ENCODE peak calls at places on chromosomes 13 and 19, in four cellular contexts. One of them, this sample, is unnamed.

GRCh38 chr13:48817166-48817802 is 158.4 kb upstream of the FNDC3A start:
- DNase-seq in GM23338: no peak
- DNase-seq in breast epithelium: no peak
- DNase-seq in HCT116: no peak
- DNase-seq in this sample: no peak

GRCh38 chr13:96967248-96967745 is 27.0 kb downstream of the OXGR1 start:
- DNase-seq in breast epithelium: no peak
- DNase-seq in GM23338: peak
- DNase-seq in HCT116: peak
- DNase-seq in this sample: no peak

GRCh38 chr13:76016799-76017198 is 380.7 kb downstream of the LMO7 start:
- DNase-seq in breast epithelium: no peak
- DNase-seq in GM23338: peak
- DNase-seq in HCT116: peak
- DNase-seq in this sample: no peak

GRCh38 chr13:114025432-114026127 is 51.7 kb upstream of the C13orf46 start:
- DNase-seq in HCT116: no peak
- DNase-seq in GM23338: no peak
- DNase-seq in breast epithelium: no peak
- DNase-seq in this sample: peak

GRCh38 chr13:74114202-74114601 is 20.0 kb downstream of the KLF12 start:
- DNase-seq in HCT116: no peak
- DNase-seq in GM23338: no peak
- DNase-seq in breast epithelium: no peak
- DNase-seq in this sample: no peak

GRCh38 chr19:27748551-27749152 is 1464.3 kb downstream of the UQCRFS1 start:
- DNase-seq in GM23338: no peak
- DNase-seq in HCT116: no peak
- DNase-seq in breast epithelium: no peak
- DNase-seq in this sample: no peak

GRCh38 chr13:60645552-60646138 is 248.6 kb downstream of the TDRD3 start:
- DNase-seq in breast epithelium: no peak
- DNase-seq in HCT116: no peak
- DNase-seq in GM23338: no peak
- DNase-seq in this sample: no peak

GRCh38 chr13:100323937-100324336 is 235.0 kb downstream of the PCCA start:
- DNase-seq in GM23338: no peak
- DNase-seq in breast epithelium: no peak
- DNase-seq in HCT116: no peak
- DNase-seq in this sample: no peak

GRCh38 chr13:50358715-50359367 is 343.6 kb downstream of the KCNRG start:
- DNase-seq in GM23338: no peak
- DNase-seq in HCT116: no peak
- DNase-seq in breast epithelium: no peak
- DNase-seq in this sample: no peak

GRCh38 chr13:20945952-20946383 is 43.4 kb upstream of the XPO4 start:
- DNase-seq in HCT116: no peak
- DNase-seq in GM23338: peak
- DNase-seq in breast epithelium: no peak
- DNase-seq in this sample: peak

GRCh38 chr13:57624565-57625435 is 6.7 kb upstream of the PCDH17 start:
- DNase-seq in HCT116: no peak
- DNase-seq in GM23338: peak
- DNase-seq in breast epithelium: no peak
- DNase-seq in this sample: no peak

GRCh38 chr13:39538826-39539555 is 64.0 kb downstream of the LHFPL6 start:
- DNase-seq in breast epithelium: no peak
- DNase-seq in GM23338: no peak
- DNase-seq in HCT116: no peak
- DNase-seq in this sample: no peak

GRCh38 chr19:58476498-58477015 is 405 bp downstream of the ZNF446 start:
- DNase-seq in HCT116: no peak
- DNase-seq in breast epithelium: no peak
- DNase-seq in GM23338: no peak
- DNase-seq in this sample: no peak

GRCh38 chr13:49759503-49759902 is 33.0 kb downstream of the KPNA3 start:
- DNase-seq in HCT116: no peak
- DNase-seq in breast epithelium: no peak
- DNase-seq in GM23338: no peak
- DNase-seq in this sample: no peak

GRCh38 chr19:32555786-32556185 is 25.2 kb upstream of the PDCD5 start:
- DNase-seq in HCT116: no peak
- DNase-seq in breast epithelium: no peak
- DNase-seq in GM23338: no peak
- DNase-seq in this sample: no peak

GRCh38 chr19:42919757-42920079 is 2.0 kb upstream of the PSG6 start:
- DNase-seq in HCT116: no peak
- DNase-seq in breast epithelium: no peak
- DNase-seq in GM23338: no peak
- DNase-seq in this sample: no peak

GRCh38 chr19:14550201-14550754 is 20.9 kb downstream of the TECR start:
- DNase-seq in GM23338: no peak
- DNase-seq in HCT116: no peak
- DNase-seq in breast epithelium: peak
- DNase-seq in this sample: no peak

GRCh38 chr13:45242070-45242469 is 41.2 kb upstream of the KCTD4 start:
- DNase-seq in HCT116: peak
- DNase-seq in breast epithelium: no peak
- DNase-seq in GM23338: no peak
- DNase-seq in this sample: no peak

GRCh38 chr19:18415177-18415867 is 3.9 kb upstream of the SSBP4 start:
- DNase-seq in breast epithelium: peak
- DNase-seq in GM23338: no peak
- DNase-seq in HCT116: no peak
- DNase-seq in this sample: peak

GRCh38 chr13:40391788-40392187 is 274.7 kb downstream of the FOXO1 start:
- DNase-seq in GM23338: no peak
- DNase-seq in HCT116: no peak
- DNase-seq in breast epithelium: no peak
- DNase-seq in this sample: no peak

GRCh38 chr13:78460176-78460575 is 143.2 kb downstream of the POU4F1 start:
- DNase-seq in breast epithelium: no peak
- DNase-seq in HCT116: no peak
- DNase-seq in GM23338: no peak
- DNase-seq in this sample: no peak

GRCh38 chr13:59691501-59692066 is 472.1 kb downstream of the DIAPH3 start:
- DNase-seq in GM23338: no peak
- DNase-seq in breast epithelium: no peak
- DNase-seq in HCT116: no peak
- DNase-seq in this sample: no peak

GRCh38 chr13:50026788-50027473 is 11.7 kb downstream of the KCNRG start:
- DNase-seq in GM23338: no peak
- DNase-seq in breast epithelium: no peak
- DNase-seq in HCT116: no peak
- DNase-seq in this sample: no peak

GRCh38 chr13:31204592-31204991 is 4.8 kb downstream of the B3GLCT start:
- DNase-seq in GM23338: no peak
- DNase-seq in HCT116: peak
- DNase-seq in breast epithelium: no peak
- DNase-seq in this sample: no peak

GRCh38 chr19:55638864-55639359 is 1.9 kb upstream of the ZNF580 start:
- DNase-seq in HCT116: no peak
- DNase-seq in GM23338: peak
- DNase-seq in breast epithelium: no peak
- DNase-seq in this sample: no peak

GRCh38 chr13:97430296-97430695 is 3.7 kb upstream of the RAP2A start:
- DNase-seq in breast epithelium: no peak
- DNase-seq in HCT116: no peak
- DNase-seq in GM23338: no peak
- DNase-seq in this sample: no peak

DNA sequence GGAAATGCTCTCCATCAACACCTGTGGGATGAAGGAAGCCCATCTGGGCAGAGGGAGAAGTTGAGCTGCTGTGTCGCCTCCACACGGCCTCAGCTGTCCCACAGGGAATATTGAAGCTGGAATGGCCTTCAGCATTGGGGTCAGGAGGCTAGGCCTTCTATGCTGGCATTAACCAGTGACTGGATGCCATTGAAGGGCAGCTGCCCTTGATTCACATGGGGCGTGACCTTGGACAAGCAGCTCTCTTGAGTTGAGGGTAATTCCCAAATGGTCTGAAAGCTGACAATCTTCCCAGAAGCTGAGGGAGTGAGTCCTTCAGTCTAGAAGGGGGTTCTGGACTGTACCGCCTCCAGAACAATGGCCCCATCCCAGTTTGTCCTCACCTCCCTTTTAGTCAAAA is 6.7 kb downstream of the BCL3 start:
- DNase-seq in HCT116: no peak
- DNase-seq in breast epithelium: no peak
- DNase-seq in GM23338: no peak
- DNase-seq in this sample: peak
- TF ChIP-seq POLR2AphosphoS5 in HCT116: no peak
- TF ChIP-seq POLR2AphosphoS5 in breast epithelium: no peak
- TF ChIP-seq POLR2AphosphoS5 in GM23338: no peak
- TF ChIP-seq POLR2AphosphoS5 in this sample: peak

GRCh38 chr19:1244693-1245451 is 3.3 kb downstream of the ATP5F1D start:
- DNase-seq in HCT116: no peak
- DNase-seq in GM23338: no peak
- DNase-seq in breast epithelium: no peak
- DNase-seq in this sample: peak
- TF ChIP-seq POLR2AphosphoS5 in HCT116: peak
- TF ChIP-seq POLR2AphosphoS5 in GM23338: no peak
- TF ChIP-seq POLR2AphosphoS5 in breast epithelium: no peak
- TF ChIP-seq POLR2AphosphoS5 in this sample: peak

DNA sequence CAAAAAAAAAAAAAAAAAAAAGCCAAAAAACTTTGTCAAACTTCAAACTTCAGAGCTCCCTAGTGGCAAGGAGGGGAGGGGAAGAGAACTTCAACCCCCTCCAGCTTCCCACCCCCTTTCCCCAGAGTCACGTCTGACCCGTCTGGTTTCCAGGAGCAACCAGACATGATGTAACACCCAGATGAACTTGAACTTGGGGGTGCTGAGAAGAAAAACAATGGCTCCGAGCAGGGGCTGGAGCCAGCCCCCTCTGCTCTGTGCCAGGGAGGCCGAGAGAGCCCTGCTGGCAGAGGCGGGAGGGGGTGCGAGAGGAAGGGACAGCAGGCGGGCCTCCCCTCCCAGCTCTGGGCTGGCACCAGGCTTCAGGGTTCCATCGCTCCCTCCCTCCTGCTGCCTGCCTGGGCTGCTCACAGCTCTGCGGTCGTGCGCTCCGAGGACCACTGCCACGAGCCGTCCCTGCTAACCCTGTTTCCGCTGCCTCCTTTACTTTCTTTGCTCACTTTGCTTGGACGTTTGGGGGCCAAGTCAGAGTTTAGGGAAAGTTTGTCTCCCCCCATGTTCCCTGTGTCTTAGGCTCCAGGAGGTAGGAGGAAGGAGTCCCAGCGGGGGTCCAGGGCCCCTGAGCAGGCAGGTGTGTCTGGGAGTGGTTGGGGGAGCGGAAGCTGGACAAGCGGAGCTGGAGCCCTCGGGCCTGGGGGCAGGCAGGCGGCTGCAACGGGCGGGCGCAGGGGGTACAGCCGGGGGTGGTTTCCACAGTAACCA is 11.1 kb downstream of the LYL1 start:
- DNase-seq in HCT116: no peak
- DNase-seq in GM23338: peak
- DNase-seq in breast epithelium: peak
- DNase-seq in this sample: no peak
- TF ChIP-seq POLR2AphosphoS5 in HCT116: no peak
- TF ChIP-seq POLR2AphosphoS5 in GM23338: no peak
- TF ChIP-seq POLR2AphosphoS5 in breast epithelium: peak
- TF ChIP-seq POLR2AphosphoS5 in this sample: no peak

GRCh38 chr19:16327911-16328823 is 3.5 kb downstream of the KLF2 start:
- DNase-seq in GM23338: no peak
- DNase-seq in HCT116: no peak
- DNase-seq in breast epithelium: peak
- DNase-seq in this sample: no peak
- TF ChIP-seq POLR2AphosphoS5 in GM23338: no peak
- TF ChIP-seq POLR2AphosphoS5 in HCT116: peak
- TF ChIP-seq POLR2AphosphoS5 in breast epithelium: peak
- TF ChIP-seq POLR2AphosphoS5 in this sample: peak

GRCh38 chr19:52535831-52536800 is 8.6 kb downstream of the ZNF808 start:
- DNase-seq in HCT116: no peak
- DNase-seq in GM23338: peak
- DNase-seq in breast epithelium: peak
- DNase-seq in this sample: peak
- TF ChIP-seq POLR2AphosphoS5 in HCT116: no peak
- TF ChIP-seq POLR2AphosphoS5 in GM23338: peak
- TF ChIP-seq POLR2AphosphoS5 in breast epithelium: no peak
- TF ChIP-seq POLR2AphosphoS5 in this sample: peak

GRCh38 chr19:35262101-35262761 is 6.5 kb upstream of the USF2 start:
- DNase-seq in GM23338: no peak
- DNase-seq in HCT116: no peak
- DNase-seq in breast epithelium: peak
- DNase-seq in this sample: peak
- TF ChIP-seq POLR2AphosphoS5 in GM23338: no peak
- TF ChIP-seq POLR2AphosphoS5 in HCT116: peak
- TF ChIP-seq POLR2AphosphoS5 in breast epithelium: no peak
- TF ChIP-seq POLR2AphosphoS5 in this sample: no peak

GRCh38 chr19:49801401-49801888 is 11.6 kb downstream of the FUZ start:
- DNase-seq in GM23338: no peak
- DNase-seq in HCT116: no peak
- DNase-seq in breast epithelium: no peak
- DNase-seq in this sample: peak

GRCh38 chr19:49803529-49803856 is 9.6 kb downstream of the FUZ start:
- DNase-seq in HCT116: no peak
- DNase-seq in breast epithelium: no peak
- DNase-seq in GM23338: no peak
- DNase-seq in this sample: no peak

GRCh38 chr19:49800771-49801170 is 12.3 kb downstream of the FUZ start:
- DNase-seq in HCT116: no peak
- DNase-seq in GM23338: no peak
- DNase-seq in breast epithelium: no peak
- DNase-seq in this sample: no peak

GRCh38 chr19:49802836-49803528 is 10.1 kb downstream of the FUZ start:
- DNase-seq in GM23338: peak
- DNase-seq in breast epithelium: no peak
- DNase-seq in HCT116: no peak
- DNase-seq in this sample: no peak

GRCh38 chr19:49801966-49802661 is 11.0 kb downstream of the FUZ start:
- DNase-seq in HCT116: no peak
- DNase-seq in breast epithelium: peak
- DNase-seq in GM23338: peak
- DNase-seq in this sample: peak
- TF ChIP-seq POLR2AphosphoS5 in HCT116: no peak
- TF ChIP-seq POLR2AphosphoS5 in breast epithelium: peak
- TF ChIP-seq POLR2AphosphoS5 in GM23338: peak
- TF ChIP-seq POLR2AphosphoS5 in this sample: no peak

This sample was measured in upper lobe of left lung.